ENCODE peak calls at places on chromosome 1, in ten cellular contexts. K is sigmoid colon, S is suprapubic skin, V is A549, E is lower leg skin, X is body of pancreas, A is transverse colon, R is prostate gland, Q is IMR-90, J is uterus. B is an unnamed sample.

GRCh38 chr1:154730986-154731489 is 123.1 kb upstream of the ADAR start:
- DNase-seq in X (no peak), K (peak), R (no peak), E (no peak), A (no peak), J (peak), Q (peak), S (no peak), V (no peak), B (no peak)

GRCh38 chr1:209989525-209989924 is 51.5 kb downstream of the SYT14 start:
- DNase-seq in S (no peak), K (no peak), E (no peak), X (no peak), A (no peak), V (peak), J (no peak), Q (peak), R (no peak), B (no peak)

GRCh38 chr1:110879758-110880606 is 7.0 kb downstream of the CD53 start:
- DNase-seq in S (no peak), X (no peak), R (no peak), Q (no peak), V (no peak), E (no peak), A (peak), J (no peak), K (no peak), B (peak)

GRCh38 chr1:241990040-241990439 is 8.9 kb downstream of the MAP1LC3C start:
- DNase-seq in V (peak), K (peak), E (peak), S (peak), A (peak), R (no peak), Q (peak), J (peak), X (peak), B (peak)

GRCh38 chr1:20698195-20698910 is 19.5 kb downstream of the KIF17 start:
- DNase-seq in V (peak), X (no peak), Q (peak), A (no peak), S (no peak), J (no peak), R (no peak), E (no peak), K (no peak), B (no peak)

GRCh38 chr1:156435551-156436318 is 64.8 kb downstream of the MEF2D start:
- DNase-seq in R (no peak), A (no peak), S (no peak), E (no peak), Q (no peak), V (no peak), K (no peak), J (no peak), X (no peak), B (no peak)

GRCh38 chr1:205667909-205668643 is 12.2 kb downstream of the SLC45A3 start:
- DNase-seq in R (no peak), J (no peak), A (no peak), E (peak), X (no peak), Q (no peak), K (no peak), S (no peak), V (no peak), B (no peak)

GRCh38 chr1:60255565-60255964 is 182.0 kb upstream of the C1orf87 start:
- DNase-seq in Q (peak), A (no peak), S (no peak), J (no peak), E (no peak), K (no peak), V (peak), X (no peak), R (no peak), B (no peak)

GRCh38 chr1:118767971-118768370 is 220.2 kb downstream of the TBX15 start:
- DNase-seq in K (no peak), A (no peak), E (no peak), X (no peak), R (no peak), V (no peak), J (no peak), S (no peak), Q (no peak), B (no peak)

GRCh38 chr1:195053478-195053877 is 1554.8 kb downstream of the KCNT2 start:
- DNase-seq in V (no peak), Q (peak), A (no peak), X (no peak), R (no peak), E (no peak), J (no peak), K (no peak), S (no peak), B (no peak)

GRCh38 chr1:73635021-73635420 is 563.0 kb downstream of the LRRIQ3 start:
- DNase-seq in E (no peak), X (no peak), R (no peak), A (no peak), S (no peak), J (no peak), V (peak), Q (no peak), K (no peak), B (no peak)

GRCh38 chr1:98981917-98982513 is 22.6 kb downstream of the PLPPR5 start:
- DNase-seq in E (no peak), K (no peak), V (no peak), A (no peak), S (no peak), J (no peak), X (no peak), Q (peak), R (no peak), B (no peak)

GRCh38 chr1:62131093-62131725 is 63.4 kb upstream of the L1TD1 start:
- DNase-seq in X (peak), V (peak), K (no peak), E (no peak), A (peak), Q (peak), R (no peak), S (no peak), J (no peak), B (no peak)

GRCh38 chr1:178530037-178530402 is 17.1 kb downstream of the TEX35 start:
- DNase-seq in Q (peak), V (peak), K (peak), A (no peak), X (no peak), R (no peak), S (no peak), J (no peak), E (no peak), B (peak)

GRCh38 chr1:230891984-230892383 is 23.7 kb upstream of the C1orf198 start:
- DNase-seq in K (no peak), A (no peak), Q (no peak), E (no peak), V (no peak), J (no peak), X (no peak), R (no peak), S (no peak), B (no peak)

GRCh38 chr1:205493241-205494085 is 11.0 kb upstream of the CDK18 start:
- DNase-seq in K (no peak), R (no peak), A (no peak), J (peak), Q (peak), X (peak), E (no peak), S (no peak), V (no peak), B (no peak)

GRCh38 chr1:245234217-245235120 is 79.7 kb downstream of the KIF26B start:
- DNase-seq in E (no peak), K (no peak), R (no peak), Q (no peak), S (no peak), A (no peak), X (peak), J (no peak), V (no peak), B (no peak)

GRCh38 chr1:7669559-7670208 is 101.4 kb upstream of the VAMP3 start:
- DNase-seq in X (peak), E (no peak), V (peak), S (no peak), Q (peak), A (peak), R (peak), K (no peak), J (no peak), B (peak)

GRCh38 chr1:153535664-153536585 is at the start of gene S100A6:
- DNase-seq in S (peak), X (peak), E (peak), A (peak), R (peak), V (peak), Q (peak), K (peak), J (peak), B (peak)

GRCh38 chr1:95197616-95198252 is 36.3 kb upstream of the RWDD3 start:
- DNase-seq in S (no peak), E (no peak), A (no peak), Q (peak), V (no peak), K (no peak), X (no peak), R (no peak), J (no peak), B (no peak)

GRCh38 chr1:242673652-242674051 is 149.2 kb upstream of the PLD5 start:
- DNase-seq in S (no peak), X (no peak), E (no peak), J (no peak), K (no peak), A (no peak), V (no peak), Q (no peak), R (no peak), B (no peak)

GRCh38 chr1:17128361-17128760 is 9.1 kb upstream of the PADI2 start:
- DNase-seq in S (no peak), A (no peak), X (no peak), R (no peak), E (no peak), Q (peak), K (no peak), J (no peak), V (peak), B (no peak)

GRCh38 chr1:218895064-218895587 is 278.6 kb upstream of the LYPLAL1 start:
- DNase-seq in Q (peak), E (no peak), X (no peak), V (no peak), R (no peak), J (no peak), A (no peak), K (no peak), S (no peak), B (no peak)

GRCh38 chr1:214901718-214902117 is 180.8 kb upstream of the KCNK2 start:
- DNase-seq in E (no peak), S (no peak), K (no peak), A (no peak), Q (peak), V (peak), R (no peak), X (no peak), J (no peak), B (no peak)

GRCh38 chr1:13749543-13750307 is 49.7 kb downstream of the PRDM2 start:
- DNase-seq in K (peak), E (peak), V (peak), A (peak), X (peak), J (peak), R (no peak), Q (peak), S (peak), B (peak)

GRCh38 chr1:228364068-228364705 is 42.4 kb downstream of the TRIM11 start:
- DNase-seq in Q (no peak), R (no peak), X (no peak), E (no peak), K (peak), A (no peak), V (no peak), S (no peak), J (no peak), B (no peak)

GRCh38 chr1:145837658-145838057 is 7.8 kb upstream of the NUDT17 start:
- DNase-seq in K (no peak), S (no peak), V (no peak), Q (no peak), R (no peak), E (no peak), J (no peak), A (no peak), X (no peak), B (no peak)

GRCh38 chr1:59198565-59198964 is 98.3 kb upstream of the FGGY start:
- DNase-seq in J (no peak), R (peak), E (no peak), X (no peak), Q (no peak), V (no peak), A (no peak), K (no peak), S (no peak), B (no peak)

GRCh38 chr1:109256971-109257681 is 7.8 kb downstream of the CELSR2 start:
- DNase-seq in S (no peak), K (no peak), R (no peak), J (no peak), X (no peak), E (no peak), Q (peak), V (no peak), A (no peak), B (no peak)

GRCh38 chr1:208951908-208952307 is 631.6 kb upstream of the CAMK1G start:
- DNase-seq in R (no peak), V (no peak), S (no peak), E (no peak), A (peak), J (no peak), X (no peak), Q (no peak), K (no peak), B (no peak)

GRCh38 chr1:177219458-177220390 is 49.0 kb downstream of the BRINP2 start:
- DNase-seq in V (no peak), A (peak), E (no peak), X (no peak), R (no peak), J (no peak), Q (no peak), S (no peak), K (no peak), B (no peak)

GRCh38 chr1:59565611-59566410 is 248.9 kb upstream of the HOOK1 start:
- DNase-seq in Q (peak), E (peak), K (no peak), X (no peak), A (peak), R (no peak), V (no peak), S (no peak), J (peak), B (no peak)

GRCh38 chr1:172746091-172746949 is 87.4 kb downstream of the FASLG start:
- DNase-seq in R (peak), A (no peak), J (no peak), E (peak), X (no peak), S (no peak), Q (peak), V (peak), K (no peak), B (no peak)

GRCh38 chr1:88466899-88467580 is 217.0 kb upstream of the PKN2 start:
- DNase-seq in E (no peak), S (no peak), V (no peak), X (no peak), Q (no peak), A (no peak), J (no peak), K (no peak), R (no peak), B (no peak)

DNA sequence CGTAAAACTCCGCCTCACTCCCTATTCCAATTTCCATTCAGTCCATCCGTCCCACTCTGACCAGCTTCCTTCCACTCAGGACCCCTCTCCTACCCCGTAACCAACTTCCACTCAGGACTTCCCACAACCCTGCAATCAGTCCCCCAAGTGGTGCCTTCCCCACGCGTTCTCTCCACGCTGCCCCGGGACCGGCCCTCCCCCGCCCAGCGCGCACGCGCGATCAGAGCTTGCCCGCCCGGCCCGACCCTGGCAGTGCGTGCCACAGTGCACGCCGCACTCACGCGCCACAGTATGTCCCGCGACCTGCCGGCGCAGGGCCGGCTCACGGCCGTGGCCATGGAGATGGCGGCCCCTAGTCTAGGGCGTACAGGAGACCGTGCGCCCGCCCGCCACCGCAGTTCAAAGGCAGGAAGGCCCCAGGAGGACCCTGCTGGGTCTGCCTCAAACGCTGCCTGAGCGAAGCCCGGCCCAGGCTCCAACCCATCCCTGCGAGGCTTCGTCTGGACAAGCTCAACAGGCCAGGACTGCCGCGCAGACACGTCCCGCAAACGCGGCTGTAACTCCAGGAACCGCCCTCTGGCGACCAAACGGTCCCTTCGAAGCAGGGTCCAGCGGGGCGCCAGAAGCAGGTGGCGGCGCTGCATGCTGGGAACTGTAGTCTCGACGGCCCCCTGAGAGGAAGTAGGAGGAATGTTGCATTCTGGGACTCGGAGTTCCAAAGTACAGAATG is at the start of gene NDC1:
- DNase-seq in K (peak), A (peak), X (peak), E (peak), S (peak), J (peak), V (peak), R (peak), Q (peak), B (peak)
- TF ChIP-seq POLR2A in K (no peak), A (peak), X (peak), E (no peak), S (no peak), J (no peak), V (peak), R (peak), Q (no peak), B (peak)

GRCh38 chr1:36023098-36023769 is 60.7 kb upstream of the TEKT2 start:
- DNase-seq in R (peak), J (no peak), A (no peak), X (no peak), K (no peak), S (no peak), V (no peak), E (no peak), Q (no peak), B (no peak)
- H3K4me3 ChIP-seq in R (no peak), J (no peak), A (no peak), X (no peak), K (no peak), S (no peak), V (no peak), E (no peak), Q (no peak), B (no peak)

GRCh38 chr1:236141447-236142357 is 637 bp upstream of the GPR137B start:
- DNase-seq in S (no peak), Q (peak), E (no peak), A (peak), R (no peak), J (no peak), X (peak), V (peak), K (no peak), B (peak)

GRCh38 chr1:236143104-236143948 is 987 bp downstream of the GPR137B start:
- DNase-seq in V (no peak), K (no peak), Q (peak), X (no peak), R (no peak), S (no peak), J (peak), E (no peak), A (no peak), B (no peak)

GRCh38 chr1:236144033-236144432 is 1.7 kb downstream of the GPR137B start:
- DNase-seq in E (no peak), A (no peak), R (no peak), X (no peak), V (no peak), K (no peak), J (no peak), Q (no peak), S (no peak), B (no peak)

GRCh38 chr1:236140705-236141446 is 1.5 kb upstream of the GPR137B start:
- DNase-seq in R (no peak), V (peak), E (no peak), Q (peak), A (no peak), K (no peak), S (no peak), J (no peak), X (no peak), B (no peak)

DNA sequence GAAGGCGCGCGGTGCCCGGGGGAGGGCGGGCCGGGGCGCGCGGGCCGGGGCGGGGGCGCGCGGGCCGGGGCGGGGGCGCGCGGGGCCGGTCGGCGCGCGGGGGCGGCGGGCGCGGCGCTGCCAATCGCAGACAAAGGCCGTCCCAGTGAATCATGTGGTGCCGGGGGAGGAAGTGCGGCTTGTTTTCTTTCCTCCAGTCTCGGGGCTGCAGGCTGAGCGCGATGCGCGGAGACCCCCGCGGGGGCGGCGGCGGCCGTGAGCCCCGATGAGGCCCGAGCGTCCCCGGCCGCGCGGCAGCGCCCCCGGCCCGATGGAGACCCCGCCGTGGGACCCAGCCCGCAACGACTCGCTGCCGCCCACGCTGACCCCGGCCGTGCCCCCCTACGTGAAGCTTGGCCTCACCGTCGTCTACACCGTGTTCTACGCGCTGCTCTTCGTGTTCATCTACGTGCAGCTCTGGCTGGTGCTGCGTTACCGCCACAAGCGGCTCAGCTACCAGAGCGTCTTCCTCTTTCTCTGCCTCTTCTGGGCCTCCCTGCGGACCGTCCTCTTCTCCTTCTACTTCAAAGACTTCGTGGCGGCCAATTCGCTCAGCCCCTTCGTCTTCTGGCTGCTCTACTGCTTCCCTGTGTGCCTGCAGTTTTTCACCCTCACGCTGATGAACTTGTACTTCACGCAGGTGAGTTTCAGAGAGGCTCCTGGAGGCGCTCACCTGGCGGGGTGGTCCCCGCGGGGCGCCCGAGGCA is at the start of gene GPR137B:
- DNase-seq in S (no peak), K (no peak), V (peak), Q (peak), J (peak), X (peak), A (peak), R (peak), E (no peak), B (peak)
- TF ChIP-seq POLR2A in S (no peak), K (no peak), V (no peak), Q (no peak), J (peak), X (no peak), A (no peak), R (peak), E (no peak), B (peak)

DNA sequence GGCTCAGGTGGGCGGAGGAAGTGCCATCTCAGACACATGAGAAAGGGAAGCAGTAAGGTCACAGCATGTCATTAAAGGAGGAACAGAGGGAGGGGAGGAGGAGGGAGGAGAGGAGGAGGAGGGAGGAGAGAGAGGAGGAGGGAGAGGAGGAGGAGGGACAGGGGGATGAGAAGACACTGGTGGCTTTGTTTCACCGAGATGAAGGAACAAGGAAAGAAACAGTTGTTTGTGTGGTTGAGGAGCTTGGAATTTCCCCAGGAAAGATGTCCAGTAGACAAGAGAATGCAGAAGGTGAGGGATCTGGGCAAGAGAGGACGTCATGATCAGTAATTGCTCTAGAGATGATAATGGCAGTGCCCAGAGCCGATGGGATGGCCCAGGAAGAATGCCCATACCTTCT is 97.7 kb downstream of the AJAP1 start:
- DNase-seq in R (no peak), V (no peak), E (no peak), X (no peak), K (no peak), J (no peak), Q (no peak), A (no peak), S (no peak), B (no peak)
- H3K4me3 ChIP-seq in R (no peak), V (no peak), E (no peak), X (no peak), K (no peak), J (no peak), Q (no peak), A (no peak), S (no peak), B (no peak)

GRCh38 chr1:44806025-44806703 is 987 bp downstream of the DYNLT4 start:
- DNase-seq in V (no peak), E (no peak), K (peak), A (peak), R (no peak), Q (no peak), X (no peak), J (no peak), S (peak), B (peak)
- TF ChIP-seq POLR2A in V (no peak), E (no peak), K (no peak), A (no peak), R (no peak), Q (no peak), X (no peak), J (no peak), S (no peak), B (no peak)

GRCh38 chr1:55720243-55720642 is 505.1 kb upstream of the USP24 start:
- DNase-seq in S (no peak), K (peak), J (no peak), A (peak), E (no peak), Q (peak), V (no peak), X (peak), R (no peak), B (peak)
- H3K4me3 ChIP-seq in S (no peak), K (no peak), J (no peak), A (no peak), E (no peak), Q (no peak), V (no peak), X (no peak), R (no peak), B (no peak)

GRCh38 chr1:40772146-40772770 is 11.3 kb upstream of the KCNQ4 start:
- DNase-seq in S (no peak), K (peak), R (no peak), Q (no peak), V (no peak), X (no peak), A (no peak), J (no peak), E (no peak), B (no peak)
- TF ChIP-seq POLR2A in S (no peak), K (no peak), R (no peak), Q (no peak), V (no peak), X (no peak), A (no peak), J (no peak), E (no peak), B (no peak)

B was measured in Peyer's patch.